ENCODE peak calls at places on chromosomes 6 and 20, in seven cellular contexts. One of them, this sample, is unnamed.

GRCh38 chr20:2800590-2801458 is at the start of gene CPXM1:
- DNase-seq in GM10248: peak; percentile 62
- DNase-seq in AG04450: no peak
- DNase-seq in neural progenitor cell: peak; percentile 90
- DNase-seq in fibroblast of lung: no peak
- DNase-seq in fibroblast of pulmonary artery: no peak
- DNase-seq in heart right ventricle: no peak
- DNase-seq in this sample: no peak

GRCh38 chr6:107348224-107348623 is 111.1 kb downstream of the PDSS2 start:
- DNase-seq in GM10248: no peak
- DNase-seq in AG04450: no peak
- DNase-seq in neural progenitor cell: no peak
- DNase-seq in fibroblast of lung: no peak
- DNase-seq in fibroblast of pulmonary artery: no peak
- DNase-seq in heart right ventricle: no peak
- DNase-seq in this sample: peak; percentile 8

GRCh38 chr6:44699082-44699481 is 311.6 kb downstream of the CDC5L start:
- DNase-seq in GM10248: no peak
- DNase-seq in AG04450: no peak
- DNase-seq in neural progenitor cell: no peak
- DNase-seq in fibroblast of lung: no peak
- DNase-seq in fibroblast of pulmonary artery: no peak
- DNase-seq in heart right ventricle: no peak
- DNase-seq in this sample: no peak

GRCh38 chr20:35151739-35152138 is 4.6 kb upstream of the EDEM2 start:
- DNase-seq in GM10248: no peak
- DNase-seq in AG04450: peak; percentile 36
- DNase-seq in neural progenitor cell: no peak
- DNase-seq in fibroblast of lung: peak; percentile 90
- DNase-seq in fibroblast of pulmonary artery: peak; percentile 50
- DNase-seq in heart right ventricle: no peak
- DNase-seq in this sample: no peak

GRCh38 chr6:111427341-111428116 is 55.5 kb downstream of the REV3L start:
- DNase-seq in GM10248: peak; percentile 20
- DNase-seq in AG04450: peak; percentile 11
- DNase-seq in neural progenitor cell: no peak
- DNase-seq in fibroblast of lung: peak; percentile 79
- DNase-seq in fibroblast of pulmonary artery: peak; percentile 91
- DNase-seq in heart right ventricle: no peak
- DNase-seq in this sample: peak; percentile 80

GRCh38 chr6:17907467-17908229 is 79.8 kb downstream of the KIF13A start:
- DNase-seq in GM10248: no peak
- DNase-seq in AG04450: peak; percentile 95
- DNase-seq in neural progenitor cell: no peak
- DNase-seq in fibroblast of lung: peak; percentile 99
- DNase-seq in fibroblast of pulmonary artery: peak; percentile 99
- DNase-seq in heart right ventricle: peak; percentile 27
- DNase-seq in this sample: peak; percentile 98

GRCh38 chr6:11218827-11219826 is 13.3 kb downstream of the NEDD9 start:
- DNase-seq in GM10248: no peak
- DNase-seq in AG04450: no peak
- DNase-seq in neural progenitor cell: no peak
- DNase-seq in fibroblast of lung: no peak
- DNase-seq in fibroblast of pulmonary artery: peak; percentile 94
- DNase-seq in heart right ventricle: peak; percentile 40
- DNase-seq in this sample: no peak

GRCh38 chr6:167742719-167743303 is 83.9 kb upstream of the AFDN start:
- DNase-seq in GM10248: no peak
- DNase-seq in AG04450: no peak
- DNase-seq in neural progenitor cell: peak; percentile 45
- DNase-seq in fibroblast of lung: no peak
- DNase-seq in fibroblast of pulmonary artery: peak; percentile 75
- DNase-seq in heart right ventricle: no peak
- DNase-seq in this sample: no peak

GRCh38 chr6:24910850-24911712 is 24.7 kb downstream of the RIPOR2 start:
- DNase-seq in GM10248: peak; percentile 48
- DNase-seq in AG04450: no peak
- DNase-seq in neural progenitor cell: peak; percentile 91
- DNase-seq in fibroblast of lung: peak; percentile 37
- DNase-seq in fibroblast of pulmonary artery: peak; percentile 49
- DNase-seq in heart right ventricle: peak; percentile 68
- DNase-seq in this sample: no peak

GRCh38 chr6:24658573-24659511 is 7.9 kb downstream of the TDP2 start:
- DNase-seq in GM10248: no peak
- DNase-seq in AG04450: peak; percentile 71
- DNase-seq in neural progenitor cell: no peak
- DNase-seq in fibroblast of lung: peak; percentile 89
- DNase-seq in fibroblast of pulmonary artery: peak; percentile 79
- DNase-seq in heart right ventricle: no peak
- DNase-seq in this sample: peak; percentile 64

GRCh38 chr20:50546729-50547314 is 36.6 kb downstream of the PTPN1 start:
- DNase-seq in GM10248: peak; percentile 42
- DNase-seq in AG04450: no peak
- DNase-seq in neural progenitor cell: no peak
- DNase-seq in fibroblast of lung: no peak
- DNase-seq in fibroblast of pulmonary artery: no peak
- DNase-seq in heart right ventricle: no peak
- DNase-seq in this sample: no peak

GRCh38 chr6:203663-204062 is 88.6 kb upstream of the DUSP22 start:
- DNase-seq in GM10248: no peak
- DNase-seq in AG04450: no peak
- DNase-seq in neural progenitor cell: no peak
- DNase-seq in fibroblast of lung: no peak
- DNase-seq in fibroblast of pulmonary artery: no peak
- DNase-seq in heart right ventricle: no peak
- DNase-seq in this sample: no peak

GRCh38 chr20:20233041-20233514 is 134.8 kb upstream of the INSM1 start:
- DNase-seq in GM10248: no peak
- DNase-seq in AG04450: no peak
- DNase-seq in neural progenitor cell: no peak
- DNase-seq in fibroblast of lung: no peak
- DNase-seq in fibroblast of pulmonary artery: no peak
- DNase-seq in heart right ventricle: no peak
- DNase-seq in this sample: no peak

GRCh38 chr6:154842828-154843227 is 109.6 kb downstream of the SCAF8 start:
- DNase-seq in GM10248: no peak
- DNase-seq in AG04450: no peak
- DNase-seq in neural progenitor cell: no peak
- DNase-seq in fibroblast of lung: no peak
- DNase-seq in fibroblast of pulmonary artery: no peak
- DNase-seq in heart right ventricle: no peak
- DNase-seq in this sample: no peak

GRCh38 chr6:16089232-16089843 is 39.5 kb upstream of the MYLIP start:
- DNase-seq in GM10248: no peak
- DNase-seq in AG04450: no peak
- DNase-seq in neural progenitor cell: no peak
- DNase-seq in fibroblast of lung: peak; percentile 66
- DNase-seq in fibroblast of pulmonary artery: peak; percentile 22
- DNase-seq in heart right ventricle: no peak
- DNase-seq in this sample: no peak

GRCh38 chr20:5908981-5909380 is 41.4 kb downstream of the TRMT6 start:
- DNase-seq in GM10248: no peak
- DNase-seq in AG04450: no peak
- DNase-seq in neural progenitor cell: no peak
- DNase-seq in fibroblast of lung: no peak
- DNase-seq in fibroblast of pulmonary artery: peak; percentile 25
- DNase-seq in heart right ventricle: no peak
- DNase-seq in this sample: no peak

GRCh38 chr20:15449061-15449460 is 1111.6 kb upstream of the FLRT3 start:
- DNase-seq in GM10248: no peak
- DNase-seq in AG04450: no peak
- DNase-seq in neural progenitor cell: no peak
- DNase-seq in fibroblast of lung: no peak
- DNase-seq in fibroblast of pulmonary artery: no peak
- DNase-seq in heart right ventricle: no peak
- DNase-seq in this sample: no peak

GRCh38 chr20:15447549-15447948 is 1110.1 kb upstream of the FLRT3 start:
- DNase-seq in GM10248: no peak
- DNase-seq in AG04450: no peak
- DNase-seq in neural progenitor cell: no peak
- DNase-seq in fibroblast of lung: no peak
- DNase-seq in fibroblast of pulmonary artery: no peak
- DNase-seq in heart right ventricle: no peak
- DNase-seq in this sample: no peak

GRCh38 chr20:15446373-15446772 is 1109.0 kb upstream of the FLRT3 start:
- DNase-seq in GM10248: no peak
- DNase-seq in AG04450: no peak
- DNase-seq in neural progenitor cell: no peak
- DNase-seq in fibroblast of lung: no peak
- DNase-seq in fibroblast of pulmonary artery: no peak
- DNase-seq in heart right ventricle: peak; percentile 11
- DNase-seq in this sample: no peak
- TF ChIP-seq CTCF in GM10248: no peak
- TF ChIP-seq CTCF in AG04450: no peak
- TF ChIP-seq CTCF in neural progenitor cell: no peak
- TF ChIP-seq CTCF in fibroblast of lung: no peak
- TF ChIP-seq CTCF in fibroblast of pulmonary artery: no peak
- TF ChIP-seq CTCF in heart right ventricle: no peak
- TF ChIP-seq CTCF in this sample: no peak

GRCh38 chr6:39240155-39240757 is 11.0 kb upstream of the KCNK5 start:
- DNase-seq in GM10248: no peak
- DNase-seq in AG04450: no peak
- DNase-seq in neural progenitor cell: no peak
- DNase-seq in fibroblast of lung: no peak
- DNase-seq in fibroblast of pulmonary artery: no peak
- DNase-seq in heart right ventricle: no peak
- DNase-seq in this sample: no peak
- TF ChIP-seq CTCF in GM10248: no peak
- TF ChIP-seq CTCF in AG04450: no peak
- TF ChIP-seq CTCF in neural progenitor cell: no peak
- TF ChIP-seq CTCF in fibroblast of lung: no peak
- TF ChIP-seq CTCF in fibroblast of pulmonary artery: no peak
- TF ChIP-seq CTCF in heart right ventricle: no peak
- TF ChIP-seq CTCF in this sample: no peak

GRCh38 chr6:169521825-169522224 is 180.0 kb downstream of the WDR27 start:
- DNase-seq in GM10248: no peak
- DNase-seq in AG04450: no peak
- DNase-seq in neural progenitor cell: no peak
- DNase-seq in fibroblast of lung: no peak
- DNase-seq in fibroblast of pulmonary artery: no peak
- DNase-seq in heart right ventricle: no peak
- DNase-seq in this sample: no peak

GRCh38 chr6:169520104-169520503 is 181.7 kb downstream of the WDR27 start:
- DNase-seq in GM10248: no peak
- DNase-seq in AG04450: no peak
- DNase-seq in neural progenitor cell: no peak
- DNase-seq in fibroblast of lung: peak; percentile 69
- DNase-seq in fibroblast of pulmonary artery: peak; percentile 72
- DNase-seq in heart right ventricle: no peak
- DNase-seq in this sample: peak; percentile 50
- TF ChIP-seq CTCF in GM10248: peak; percentile 2
- TF ChIP-seq CTCF in AG04450: peak; percentile 70
- TF ChIP-seq CTCF in neural progenitor cell: peak; percentile 47
- TF ChIP-seq CTCF in fibroblast of lung: peak; percentile 59
- TF ChIP-seq CTCF in fibroblast of pulmonary artery: peak; percentile 57
- TF ChIP-seq CTCF in heart right ventricle: peak; percentile 59
- TF ChIP-seq CTCF in this sample: peak; percentile 78

GRCh38 chr6:129590408-129591022 is 119.5 kb downstream of the ARHGAP18 start:
- DNase-seq in GM10248: no peak
- DNase-seq in AG04450: peak; percentile 90
- DNase-seq in neural progenitor cell: no peak
- DNase-seq in fibroblast of lung: peak; percentile 93
- DNase-seq in fibroblast of pulmonary artery: peak; percentile 68
- DNase-seq in heart right ventricle: no peak
- DNase-seq in this sample: peak; percentile 92
- TF ChIP-seq CTCF in GM10248: no peak
- TF ChIP-seq CTCF in AG04450: no peak
- TF ChIP-seq CTCF in neural progenitor cell: no peak
- TF ChIP-seq CTCF in fibroblast of lung: no peak
- TF ChIP-seq CTCF in fibroblast of pulmonary artery: no peak
- TF ChIP-seq CTCF in heart right ventricle: no peak
- TF ChIP-seq CTCF in this sample: no peak

GRCh38 chr6:159217595-159218275 is 48.5 kb downstream of the FNDC1 start:
- DNase-seq in GM10248: peak; percentile 67
- DNase-seq in AG04450: peak; percentile 3
- DNase-seq in neural progenitor cell: peak; percentile 82
- DNase-seq in fibroblast of lung: peak; percentile 31
- DNase-seq in fibroblast of pulmonary artery: peak; percentile 32
- DNase-seq in heart right ventricle: no peak
- DNase-seq in this sample: peak; percentile 55
- TF ChIP-seq CTCF in GM10248: peak; percentile 54
- TF ChIP-seq CTCF in AG04450: peak; percentile 33
- TF ChIP-seq CTCF in neural progenitor cell: peak; percentile 68
- TF ChIP-seq CTCF in fibroblast of lung: peak; percentile 42
- TF ChIP-seq CTCF in fibroblast of pulmonary artery: peak; percentile 24
- TF ChIP-seq CTCF in heart right ventricle: peak; percentile 39
- TF ChIP-seq CTCF in this sample: peak; percentile 67

GRCh38 chr6:3331948-3332347 is 73.2 kb downstream of the PSMG4 start:
- DNase-seq in GM10248: no peak
- DNase-seq in AG04450: no peak
- DNase-seq in neural progenitor cell: no peak
- DNase-seq in fibroblast of lung: no peak
- DNase-seq in fibroblast of pulmonary artery: no peak
- DNase-seq in heart right ventricle: no peak
- DNase-seq in this sample: no peak
- TF ChIP-seq CTCF in GM10248: no peak
- TF ChIP-seq CTCF in AG04450: no peak
- TF ChIP-seq CTCF in neural progenitor cell: no peak
- TF ChIP-seq CTCF in fibroblast of lung: no peak
- TF ChIP-seq CTCF in fibroblast of pulmonary artery: no peak
- TF ChIP-seq CTCF in heart right ventricle: no peak
- TF ChIP-seq CTCF in this sample: no peak

This sample was measured in HFFc6.